ENCODE peak calls at places on chromosomes 13 and 19, in seven cellular contexts. F is cardiac muscle cell, R is left ventricle myocardium inferior, V is upper lobe of right lung, J is fibroblast of lung, B is body of pancreas, I is mammary epithelial cell. P is an unnamed sample. For H3K27me3 and H3K36me3, the result is how much of the 10 kb centered on the place peaks cover.

GRCh38 chr13:67303661-67304333 is 73.7 kb upstream of the PCDH9 start:
- DNase-seq in F (no peak), R (no peak), V (no peak), J (no peak), B (no peak), I (peak), P (no peak)

GRCh38 chr19:6686628-6686975 is 16.6 kb upstream of the TNFSF14 start:
- DNase-seq in F (no peak), R (no peak), V (no peak), J (no peak), B (no peak), I (no peak), P (no peak)

GRCh38 chr13:102000764-102001163 is 401.1 kb downstream of the FGF14 start:
- DNase-seq in F (no peak), R (no peak), V (no peak), J (no peak), B (no peak), I (no peak), P (no peak)

GRCh38 chr13:100512422-100512821 is 76.2 kb downstream of the GGACT start:
- DNase-seq in F (no peak), R (no peak), V (no peak), J (peak), B (no peak), I (no peak), P (no peak)

GRCh38 chr13:79786176-79786575 is 305.2 kb downstream of the NDFIP2 start:
- DNase-seq in F (no peak), R (no peak), V (no peak), J (no peak), B (no peak), I (no peak), P (no peak)

GRCh38 chr13:21079761-21080730 is 18.7 kb upstream of the LATS2 start:
- DNase-seq in F (no peak), R (no peak), V (no peak), J (peak), B (peak), I (peak), P (no peak)

GRCh38 chr19:55041627-55042343 is 3.7 kb upstream of the GP6 start:
- DNase-seq in F (no peak), R (no peak), V (peak), J (no peak), B (no peak), I (no peak), P (peak)

GRCh38 chr19:10270180-10270615 is 722 bp upstream of the ICAM1 start:
- DNase-seq in F (no peak), R (peak), V (peak), J (no peak), B (peak), I (no peak), P (peak)

GRCh38 chr13:19817106-19817505 is 34.4 kb upstream of the PSPC1 start:
- DNase-seq in F (no peak), R (no peak), V (no peak), J (no peak), B (no peak), I (no peak), P (no peak)

GRCh38 chr13:87123987-87124784 is 547.0 kb upstream of the SLITRK5 start:
- DNase-seq in F (peak), R (peak), V (no peak), J (peak), B (peak), I (peak), P (peak)

GRCh38 chr13:28037399-28037798 is 48.9 kb upstream of the URAD start:
- DNase-seq in F (no peak), R (no peak), V (no peak), J (no peak), B (no peak), I (peak), P (no peak)

GRCh38 chr13:45092668-45093067 is 27.6 kb upstream of the GTF2F2 start:
- DNase-seq in F (no peak), R (no peak), V (no peak), J (peak), B (no peak), I (peak), P (no peak)

GRCh38 chr13:62278271-62278670 is 862.6 kb upstream of the PCDH20 start:
- DNase-seq in F (no peak), R (no peak), V (no peak), J (no peak), B (no peak), I (no peak), P (no peak)

GRCh38 chr13:113153810-113154748 is 4.4 kb upstream of the PROZ start:
- DNase-seq in F (peak), R (peak), V (peak), J (peak), B (peak), I (peak), P (peak)

GRCh38 chr13:77330009-77330471 is 3.1 kb upstream of the MYCBP2 start:
- DNase-seq in F (no peak), R (no peak), V (no peak), J (no peak), B (no peak), I (no peak), P (no peak)

GRCh38 chr13:80921556-80921955 is 580.6 kb upstream of the SPRY2 start:
- DNase-seq in F (no peak), R (no peak), V (no peak), J (no peak), B (no peak), I (no peak), P (no peak)

GRCh38 chr13:100722517-100722916 is 47.9 kb upstream of the TMTC4 start:
- DNase-seq in F (no peak), R (no peak), V (no peak), J (no peak), B (no peak), I (no peak), P (peak)

GRCh38 chr19:49432141-49433073 is 7.2 kb downstream of the GFY start:
- DNase-seq in F (no peak), R (no peak), V (no peak), J (no peak), B (no peak), I (no peak), P (peak)
- H3K27me3 ChIP-seq in F (half or more), R (half or more), V (half or more), J (half or more), B (under half), I (under half), P (half or more)

GRCh38 chr19:19777692-19778091 is 43.9 kb downstream of the ZNF506 start:
- DNase-seq in F (no peak), R (no peak), V (no peak), J (no peak), B (no peak), I (no peak), P (no peak)
- H3K4me3 ChIP-seq in F (no peak), R (no peak), V (peak), J (peak), B (no peak), I (peak), P (no peak)

DNA sequence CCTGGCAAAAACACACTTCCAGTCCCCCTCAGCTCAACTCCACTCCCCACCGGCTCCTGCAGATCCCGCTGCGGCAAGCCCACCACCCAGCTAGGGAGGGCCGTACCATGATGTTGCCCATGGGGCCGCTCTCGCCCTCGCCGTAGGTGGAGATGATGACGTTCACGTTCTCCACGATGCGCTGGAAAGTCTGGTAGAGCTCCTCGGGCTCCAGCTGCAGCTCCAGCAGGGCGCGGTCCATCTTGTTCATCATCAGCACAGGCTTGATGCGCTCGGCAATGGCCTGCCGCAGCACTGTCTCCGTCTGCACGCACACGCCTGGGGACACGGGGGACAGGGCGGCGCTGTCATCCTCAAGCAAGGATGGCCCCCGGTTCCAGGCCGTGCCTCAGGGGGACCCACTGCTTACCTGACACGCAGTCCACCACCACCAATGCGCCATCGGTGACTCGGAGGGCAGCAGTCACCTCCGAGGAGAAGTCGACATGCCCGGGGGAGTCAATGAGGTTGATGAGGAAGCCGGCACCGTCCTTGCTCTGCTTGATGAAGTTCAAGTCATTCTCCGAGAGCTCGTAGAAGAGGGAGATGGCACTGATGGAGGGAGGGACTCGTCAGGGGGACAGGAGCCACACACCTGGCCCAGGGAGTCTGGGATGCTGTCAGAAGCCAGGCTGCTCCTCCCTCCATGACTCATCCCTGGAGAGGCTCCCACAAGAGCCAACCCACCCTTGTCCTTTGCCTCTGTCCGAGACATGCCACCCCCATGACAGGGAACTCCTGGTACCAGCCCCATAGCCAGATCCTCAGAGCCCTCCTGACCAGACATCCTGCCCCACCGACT is 2.3 kb downstream of the EEF2 start:
- DNase-seq in F (no peak), R (no peak), V (no peak), J (peak), B (no peak), I (peak), P (peak)
- H3K36me3 ChIP-seq in F (half or more), R (half or more), V (half or more), J (half or more), B (under half), I (under half), P (half or more)

DNA sequence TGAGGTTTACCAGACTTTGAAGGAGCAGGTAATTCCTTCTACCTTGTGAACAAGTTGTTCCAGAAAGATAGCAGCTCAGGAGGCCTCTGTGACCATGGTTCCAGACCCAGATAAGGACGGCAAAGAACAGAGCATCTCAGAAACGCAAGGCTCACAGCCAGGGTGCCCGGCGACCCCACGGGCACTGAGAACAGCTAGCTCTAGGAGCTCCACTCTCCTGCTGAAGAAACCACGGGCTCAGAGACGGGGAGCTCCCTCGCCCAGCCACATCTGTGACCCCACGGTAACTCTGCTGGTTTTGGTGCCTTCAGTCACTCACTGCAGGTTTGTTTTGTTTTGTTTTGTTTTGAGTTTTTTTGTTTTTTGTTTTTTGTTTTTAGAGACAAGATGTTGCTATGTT is 16.0 kb upstream of the NCCRP1 start:
- DNase-seq in F (no peak), R (no peak), V (no peak), J (no peak), B (no peak), I (no peak), P (no peak)
- H3K27me3 ChIP-seq in F (under half), R (under half), V (under half), J (under half), B (under half), I (under half), P (under half)

DNA sequence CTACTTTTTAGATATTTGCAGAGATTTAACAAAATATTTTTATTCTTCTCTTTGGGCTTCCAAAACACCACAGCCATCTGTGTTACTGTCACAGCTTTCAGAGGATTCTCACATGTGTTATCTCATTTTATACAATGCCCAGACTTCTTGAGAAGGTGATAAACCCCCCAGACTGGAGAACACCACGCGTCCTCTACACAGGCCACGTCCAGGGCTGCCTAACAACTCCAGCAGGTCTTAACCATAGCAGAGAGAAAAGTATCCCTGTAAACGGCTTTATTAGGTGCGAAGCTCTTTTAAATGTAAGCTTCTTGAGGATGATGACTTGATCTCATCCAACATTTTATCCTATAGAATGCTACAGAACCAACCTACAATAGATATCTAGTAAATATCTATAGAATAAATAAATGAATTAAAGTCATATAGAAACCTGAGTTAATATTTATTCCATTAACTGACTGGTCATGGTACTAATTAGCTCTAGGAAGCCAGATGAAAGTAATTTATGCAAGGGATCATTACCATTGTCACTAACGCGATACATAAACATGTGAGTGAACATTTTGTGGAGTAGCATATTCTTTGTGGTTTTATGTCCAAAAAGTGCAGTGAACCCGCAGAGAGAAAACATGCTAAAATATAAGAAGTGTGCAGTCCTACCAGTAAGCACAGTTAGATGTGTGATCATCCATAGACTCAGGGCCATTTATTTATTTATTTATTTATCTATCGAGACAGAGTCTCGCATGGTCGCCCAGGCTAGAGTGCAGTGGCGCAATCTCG is 1.8 kb downstream of the GPR183 start:
- DNase-seq in F (no peak), R (no peak), V (no peak), J (no peak), B (no peak), I (no peak), P (no peak)
- H3K4me3 ChIP-seq in F (no peak), R (peak), V (peak), J (no peak), B (no peak), I (no peak), P (no peak)

GRCh38 chr13:106467406-106468122 is 67.9 kb downstream of the EFNB2 start:
- DNase-seq in F (no peak), R (no peak), V (no peak), J (no peak), B (no peak), I (no peak), P (peak)
- H3K36me3 ChIP-seq in F (under half), R (under half), V (under half), J (under half), B (under half), I (under half), P (under half)

GRCh38 chr19:5478925-5479588 is 23.8 kb downstream of the ZNRF4 start:
- DNase-seq in F (no peak), R (no peak), V (no peak), J (no peak), B (no peak), I (no peak), P (no peak)

GRCh38 chr19:5478241-5478924 is 23.2 kb downstream of the ZNRF4 start:
- DNase-seq in F (no peak), R (no peak), V (no peak), J (no peak), B (no peak), I (no peak), P (peak)

GRCh38 chr19:5481957-5482356 is 26.7 kb downstream of the ZNRF4 start:
- DNase-seq in F (no peak), R (no peak), V (no peak), J (no peak), B (no peak), I (no peak), P (no peak)

GRCh38 chr19:5480427-5480836 is 25.2 kb downstream of the ZNRF4 start:
- DNase-seq in F (peak), R (no peak), V (no peak), J (no peak), B (no peak), I (no peak), P (peak)

DNA sequence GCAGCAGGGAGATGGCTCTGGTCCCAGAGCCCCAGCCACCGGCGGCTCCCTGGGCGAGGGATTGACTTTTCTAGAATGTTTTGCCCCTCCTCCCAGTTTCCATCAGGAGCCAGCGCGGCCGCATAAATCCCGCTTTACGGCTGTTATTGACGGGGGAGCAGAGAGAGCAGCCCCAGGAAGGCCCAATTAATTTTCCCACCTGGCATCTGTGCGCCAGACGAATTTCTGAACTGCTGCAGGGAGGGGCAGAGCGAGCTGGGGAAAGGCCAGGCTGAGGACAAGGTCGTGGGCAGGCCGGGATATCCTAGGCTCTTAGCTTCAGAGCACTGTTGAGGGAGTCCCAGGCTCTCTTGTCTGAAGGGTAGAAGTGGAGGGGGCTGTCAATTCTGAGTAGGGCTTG is 24.7 kb downstream of the ZNRF4 start:
- DNase-seq in F (no peak), R (no peak), V (no peak), J (no peak), B (no peak), I (no peak), P (peak)
- H3K27me3 ChIP-seq in F (under half), R (half or more), V (under half), J (under half), B (under half), I (under half), P (under half)

DNA sequence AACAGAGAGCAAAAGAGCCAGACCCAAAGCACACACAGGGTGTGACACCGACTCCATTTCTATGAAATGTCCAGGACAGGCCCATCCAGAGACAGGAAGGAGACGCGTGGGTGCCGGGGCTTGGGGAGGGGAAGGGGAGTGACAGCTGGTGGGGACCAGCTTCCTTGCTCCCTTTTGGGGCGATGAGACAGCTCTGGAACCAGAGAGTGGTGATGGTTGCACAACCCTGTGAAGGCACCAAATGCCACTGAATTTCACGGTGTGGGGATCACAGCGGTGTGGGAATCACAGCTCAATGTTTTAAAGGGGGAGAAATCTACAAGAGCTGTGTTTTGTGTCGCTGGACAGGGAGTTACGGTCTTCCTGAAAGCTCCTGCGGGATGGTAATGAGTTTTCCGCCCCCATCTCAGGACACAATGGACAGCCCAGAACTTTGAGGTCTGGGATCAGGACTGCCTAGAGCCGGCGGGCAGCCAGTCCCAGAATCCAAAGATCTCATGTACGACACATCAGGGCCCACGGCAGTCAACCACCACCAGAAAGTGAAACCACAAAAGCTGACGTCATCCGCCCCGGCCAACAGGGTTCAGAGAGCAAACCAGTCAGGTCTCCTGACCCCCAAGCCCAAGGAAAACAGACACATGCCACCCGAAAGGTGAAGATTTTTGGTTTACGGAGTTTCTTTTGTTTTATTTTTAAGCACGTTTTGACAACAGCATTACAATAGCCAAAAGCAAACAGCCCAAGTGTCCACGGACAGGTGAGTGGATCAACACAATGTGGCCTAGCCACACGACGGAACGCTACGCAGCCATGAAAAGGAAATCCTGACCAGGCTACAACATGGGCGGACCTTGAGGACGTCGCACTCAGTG is 7.3 kb downstream of the SGTA start:
- DNase-seq in F (no peak), R (peak), V (peak), J (peak), B (peak), I (peak), P (no peak)
- H3K4me3 ChIP-seq in F (no peak), R (peak), V (peak), J (no peak), B (no peak), I (no peak), P (no peak)

GRCh38 chr19:15257782-15258181 is 25.5 kb upstream of the EPHX3 start:
- DNase-seq in F (no peak), R (no peak), V (no peak), J (no peak), B (no peak), I (no peak), P (no peak)

GRCh38 chr19:15255359-15255990 is 23.2 kb upstream of the EPHX3 start:
- DNase-seq in F (no peak), R (no peak), V (no peak), J (no peak), B (no peak), I (no peak), P (no peak)

GRCh38 chr19:15254547-15254946 is 22.3 kb upstream of the EPHX3 start:
- DNase-seq in F (no peak), R (no peak), V (no peak), J (no peak), B (no peak), I (no peak), P (no peak)

GRCh38 chr19:15259900-15260299 is 27.7 kb upstream of the EPHX3 start:
- DNase-seq in F (no peak), R (no peak), V (no peak), J (no peak), B (no peak), I (no peak), P (no peak)

DNA sequence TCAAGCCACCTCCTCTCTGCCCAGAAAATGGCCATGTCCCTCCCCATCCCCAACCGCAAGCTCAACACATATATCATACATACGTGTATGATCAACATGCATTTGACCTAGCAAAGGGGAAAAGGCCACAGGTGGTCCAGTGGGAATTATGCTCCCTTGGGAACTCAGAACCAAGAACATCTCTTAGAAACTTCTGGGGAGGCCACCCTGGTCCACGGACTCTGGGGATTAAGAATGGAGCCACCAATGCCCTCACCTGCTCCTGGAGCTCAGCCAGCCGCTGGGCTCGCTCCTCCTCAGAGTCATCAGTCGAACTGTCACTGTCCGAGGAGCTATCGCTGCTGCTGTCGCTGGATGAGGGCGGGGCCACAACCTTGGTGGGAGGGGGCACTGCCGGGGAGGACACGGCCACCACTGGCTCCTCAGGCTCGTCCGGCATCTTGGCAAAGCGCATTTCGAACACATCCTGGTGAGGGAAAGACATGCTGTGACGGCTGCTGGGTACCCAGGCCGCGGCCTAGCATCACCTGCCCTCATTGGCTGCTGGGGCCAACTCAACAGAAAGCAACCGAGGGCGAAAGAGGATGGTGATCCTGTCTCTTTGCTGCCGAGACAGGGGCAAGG is 24.6 kb upstream of the EPHX3 start:
- DNase-seq in F (no peak), R (no peak), V (no peak), J (no peak), B (no peak), I (no peak), P (no peak)
- H3K36me3 ChIP-seq in F (half or more), R (half or more), V (half or more), J (under half), B (under half), I (under half), P (half or more)

P was measured in H7.